ENCODE peak calls at places on chromosomes 6 and 20, in four cellular contexts. X is sigmoid colon, C is breast epithelium, N is prostate gland. I is an unnamed sample.

GRCh38 chr6:169386431-169387057 is 132.9 kb upstream of the THBS2 start:
- DNase-seq in N (no peak), C (no peak), X (no peak), I (no peak)

GRCh38 chr6:26087284-26088115 is at the start of gene HFE:
- DNase-seq in C (peak; percentile 41), X (peak; percentile 81), N (peak; percentile 47), I (no peak)

GRCh38 chr20:50077818-50078601 is 34.9 kb downstream of the UBE2V1 start:
- DNase-seq in C (no peak), N (no peak), X (no peak), I (no peak)

GRCh38 chr6:25279748-25280616 is 808 bp downstream of the CARMIL1 start:
- DNase-seq in N (peak; percentile 15), X (peak; percentile 68), C (no peak), I (no peak)

GRCh38 chr20:48623906-48624265 is 203.9 kb downstream of the PREX1 start:
- DNase-seq in X (no peak), N (no peak), C (no peak), I (no peak)

GRCh38 chr6:92174398-92175073 is 1244.8 kb downstream of the EPHA7 start:
- DNase-seq in C (no peak), X (no peak), N (no peak), I (no peak)

GRCh38 chr6:90468080-90468479 is 118.8 kb downstream of the MAP3K7 start:
- DNase-seq in C (no peak), N (no peak), X (no peak), I (no peak)

GRCh38 chr6:104995989-104996617 is 39.2 kb downstream of the LIN28B start:
- DNase-seq in X (peak; percentile 67), N (peak; percentile 10), C (no peak), I (no peak)

GRCh38 chr20:63387917-63388316 is 26.8 kb upstream of the CHRNA4 start:
- DNase-seq in X (no peak), C (no peak), N (no peak), I (no peak)
- TF ChIP-seq POLR2A in X (no peak), C (no peak), N (no peak), I (no peak)

GRCh38 chr20:57648878-57649616 is 28.8 kb upstream of the ZBP1 start:
- DNase-seq in N (no peak), C (no peak), X (no peak), I (no peak)

GRCh38 chr20:57649617-57650015 is 29.4 kb upstream of the ZBP1 start:
- DNase-seq in C (no peak), X (no peak), N (no peak), I (no peak)

GRCh38 chr20:57651977-57652864 is 32.0 kb upstream of the ZBP1 start:
- DNase-seq in C (no peak), N (no peak), X (no peak), I (no peak)

GRCh38 chr20:57650266-57650665 is 30.0 kb upstream of the ZBP1 start:
- DNase-seq in N (peak; percentile 4), C (no peak), X (no peak), I (no peak)

GRCh38 chr20:57650756-57651483 is 30.7 kb upstream of the ZBP1 start:
- DNase-seq in C (no peak), N (no peak), X (no peak), I (no peak)
- TF ChIP-seq POLR2AphosphoS5 in C (no peak), N (no peak), X (no peak), I (no peak)

GRCh38 chr6:127446356-127446755 is 12.8 kb downstream of the KIAA0408 start:
- DNase-seq in N (no peak), X (no peak), C (no peak), I (no peak)

GRCh38 chr6:127447780-127448179 is 11.4 kb downstream of the KIAA0408 start:
- DNase-seq in X (no peak), C (no peak), N (no peak), I (no peak)

GRCh38 chr6:127436578-127437110 is 22.5 kb downstream of the KIAA0408 start:
- DNase-seq in X (no peak), C (no peak), N (no peak), I (no peak)

GRCh38 chr6:127439718-127440117 is 19.5 kb downstream of the KIAA0408 start:
- DNase-seq in C (no peak), N (no peak), X (no peak), I (no peak)

GRCh38 chr6:127441881-127442280 is 17.3 kb downstream of the KIAA0408 start:
- DNase-seq in X (no peak), C (no peak), N (no peak), I (no peak)
- TF ChIP-seq POLR2A in X (no peak), C (no peak), N (no peak), I (no peak)

GRCh38 chr6:108903796-108904195 is 55.6 kb downstream of the ARMC2 start:
- DNase-seq in C (no peak), N (no peak), X (no peak), I (no peak)

GRCh38 chr6:108904731-108905130 is 56.5 kb downstream of the ARMC2 start:
- DNase-seq in N (no peak), C (no peak), X (no peak), I (peak; percentile 55)

GRCh38 chr6:108897371-108897770 is 49.1 kb downstream of the ARMC2 start:
- DNase-seq in C (no peak), N (no peak), X (no peak), I (no peak)

GRCh38 chr6:108902389-108902792 is 54.2 kb downstream of the ARMC2 start:
- DNase-seq in N (no peak), X (no peak), C (no peak), I (no peak)
- TF ChIP-seq POLR2AphosphoS5 in N (no peak), X (no peak), C (no peak), I (no peak)

GRCh38 chr6:110814488-110815259 is 595 bp downstream of the CDK19 start:
- DNase-seq in C (peak; percentile 24), X (peak; percentile 80), N (no peak), I (no peak)
- TF ChIP-seq POLR2A in C (no peak), X (peak; percentile 15), N (no peak), I (peak; percentile 61)

GRCh38 chr20:62900052-62900691 is 26.1 kb downstream of the DIDO1 start:
- DNase-seq in X (peak; percentile 92), C (peak; percentile 78), N (peak; percentile 78), I (no peak)

GRCh38 chr20:62899633-62900051 is 26.7 kb downstream of the DIDO1 start:
- DNase-seq in N (no peak), C (peak; percentile 41), X (no peak), I (no peak)

GRCh38 chr20:62898970-62899632 is 27.2 kb downstream of the DIDO1 start:
- DNase-seq in C (no peak), X (no peak), N (no peak), I (no peak)

GRCh38 chr20:62901891-62902290 is 24.4 kb downstream of the DIDO1 start:
- DNase-seq in X (no peak), C (no peak), N (no peak), I (no peak)

DNA sequence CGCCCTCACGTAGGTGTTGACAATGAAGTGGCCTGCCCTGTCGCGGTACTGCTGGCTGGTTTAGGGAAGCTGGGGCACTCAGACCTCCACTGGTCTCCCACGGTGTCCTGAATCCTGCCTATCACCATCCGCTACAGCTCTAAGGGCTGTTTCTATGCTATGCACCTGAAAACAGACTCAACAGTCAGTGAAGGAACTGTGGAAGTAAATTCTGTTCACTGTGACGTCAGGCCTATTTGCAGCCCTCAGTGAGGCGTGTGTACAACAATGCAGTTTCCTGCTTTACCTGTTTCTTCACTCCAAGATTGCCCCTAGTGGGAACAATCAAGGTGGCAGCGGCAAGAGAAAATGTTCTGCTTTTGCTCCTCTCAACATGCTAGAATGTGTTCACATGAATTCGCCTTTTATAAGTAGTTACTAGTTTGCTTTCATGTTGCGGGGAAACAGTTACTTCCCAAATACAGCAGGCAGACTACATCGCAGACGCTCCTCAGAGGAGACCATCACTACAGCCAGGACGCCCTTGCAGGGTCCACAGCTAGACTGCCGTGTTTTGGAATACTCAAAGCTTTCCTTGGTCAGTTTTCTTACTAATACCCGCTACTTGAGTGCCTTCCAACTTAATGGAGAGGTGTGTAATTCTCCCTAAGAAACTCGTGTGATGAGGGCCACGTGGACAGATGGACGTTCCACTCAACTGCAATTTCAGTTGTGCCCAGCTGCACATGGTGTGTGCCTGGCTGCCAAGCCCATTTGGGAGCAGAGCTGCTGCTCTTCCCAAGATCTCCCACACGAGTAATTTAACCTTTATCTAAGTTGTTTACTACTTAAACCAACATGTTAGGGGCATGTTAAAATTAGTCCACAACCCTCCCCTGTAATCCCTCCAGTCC is 25.4 kb downstream of the DIDO1 start:
- DNase-seq in C (peak; percentile 45), N (peak; percentile 71), X (no peak), I (no peak)
- TF ChIP-seq POLR2AphosphoS5 in C (no peak), N (peak; percentile 70), X (no peak), I (no peak)

I was measured in GM12878.